ENCODE peak calls at places on chromosomes 11 and 22, in seven cellular contexts. G, M, K, D, B, U and I are unnamed samples.

GRCh38 chr11:44507896-44508440 is 57.5 kb upstream of the CD82 start:
- DNase-seq in K (no peak), M (no peak), G (no peak), B (no peak), U (no peak), D (no peak), I (no peak)

GRCh38 chr11:133545199-133545709 is 13.0 kb upstream of the OPCML start:
- DNase-seq in D (no peak), G (no peak), M (no peak), K (no peak), U (no peak), B (no peak), I (no peak)

GRCh38 chr11:126510621-126511370 is 155.3 kb downstream of the ST3GAL4 start:
- DNase-seq in G (no peak), D (no peak), M (no peak), B (no peak), U (no peak), K (no peak), I (no peak)

GRCh38 chr11:14554959-14555358 is 34.8 kb upstream of the PSMA1 start:
- DNase-seq in K (no peak), D (no peak), M (no peak), G (no peak), B (no peak), U (no peak), I (no peak)

GRCh38 chr22:24063986-24064385 is 52.9 kb downstream of the CABIN1 start:
- DNase-seq in M (no peak), K (no peak), D (no peak), B (no peak), U (no peak), G (no peak), I (no peak)

GRCh38 chr11:61158691-61159381 is 2.4 kb downstream of the VPS37C start:
- DNase-seq in U (no peak), K (no peak), D (peak), B (no peak), G (no peak), M (no peak), I (no peak)

GRCh38 chr11:126317681-126318641 is 14.1 kb downstream of the DCPS start:
- DNase-seq in G (no peak), B (peak), D (no peak), U (peak), M (peak), K (peak), I (no peak)

GRCh38 chr22:34992672-34993071 is 73.3 kb upstream of the ISX start:
- DNase-seq in G (no peak), M (no peak), B (no peak), K (no peak), U (no peak), D (no peak), I (no peak)

GRCh38 chr22:42296883-42297282 is 26.4 kb upstream of the TCF20 start:
- DNase-seq in D (no peak), B (no peak), U (no peak), K (no peak), M (no peak), G (no peak), I (no peak)

GRCh38 chr11:33157103-33158027 is 3.9 kb downstream of the CSTF3 start:
- DNase-seq in K (no peak), D (no peak), B (no peak), G (no peak), M (no peak), U (no peak), I (no peak)

GRCh38 chr22:32862936-32863661 is 61.6 kb downstream of the TIMP3 start:
- DNase-seq in M (no peak), B (no peak), D (no peak), U (no peak), G (no peak), K (no peak), I (no peak)

GRCh38 chr11:72739240-72740059 is 12.8 kb downstream of the ARAP1 start:
- DNase-seq in K (no peak), M (no peak), B (no peak), G (no peak), U (no peak), D (no peak), I (no peak)

GRCh38 chr11:45906096-45906682 is 882 bp downstream of the FREY1 start:
- DNase-seq in B (no peak), M (no peak), U (no peak), D (no peak), K (no peak), G (no peak), I (no peak)

GRCh38 chr22:20105456-20106204 is 10.3 kb upstream of the RANBP1 start:
- DNase-seq in D (no peak), U (peak), B (no peak), K (no peak), G (no peak), M (no peak), I (no peak)

GRCh38 chr22:46582281-46582811 is 37.8 kb upstream of the GRAMD4 start:
- DNase-seq in B (no peak), U (peak), K (no peak), M (no peak), D (no peak), G (no peak), I (no peak)

GRCh38 chr11:67302571-67303131 is 679 bp upstream of the SSH3 start:
- DNase-seq in U (peak), B (no peak), K (no peak), M (no peak), G (no peak), D (no peak), I (no peak)

GRCh38 chr22:41963453-41964105 is 5.7 kb upstream of the SEPTIN3 start:
- DNase-seq in U (no peak), K (no peak), D (no peak), B (peak), G (no peak), M (no peak), I (peak)

GRCh38 chr22:37259540-37260029 is 15.5 kb upstream of the RAC2 start:
- DNase-seq in U (no peak), B (no peak), K (no peak), G (no peak), M (no peak), D (no peak), I (no peak)

GRCh38 chr11:128342511-128343133 is 244.7 kb downstream of the ETS1 start:
- DNase-seq in D (no peak), U (peak), B (no peak), M (no peak), G (no peak), K (peak), I (no peak)

GRCh38 chr11:88402784-88403183 is 65.2 kb upstream of the CTSC start:
- DNase-seq in B (no peak), D (no peak), K (no peak), U (no peak), M (no peak), G (no peak), I (no peak)

GRCh38 chr11:10845589-10845988 is 12.3 kb downstream of the ZBED5 start:
- DNase-seq in G (no peak), U (no peak), D (no peak), M (no peak), B (no peak), K (no peak), I (no peak)

GRCh38 chr22:32042924-32043323 is at the start of gene SLC5A1:
- DNase-seq in G (no peak), M (no peak), D (no peak), K (no peak), U (no peak), B (no peak), I (no peak)

GRCh38 chr11:76803811-76804600 is 20.9 kb downstream of the TSKU start:
- DNase-seq in M (no peak), D (no peak), G (no peak), B (no peak), U (no peak), K (peak), I (no peak)

GRCh38 chr11:67053896-67054850 is 2.5 kb upstream of the RHOD start:
- DNase-seq in U (no peak), D (no peak), M (no peak), B (peak), K (peak), G (no peak), I (peak)

GRCh38 chr11:7599209-7599608 is 74.1 kb downstream of the CYB5R2 start:
- DNase-seq in B (no peak), G (no peak), D (no peak), M (no peak), K (no peak), U (no peak), I (no peak)

GRCh38 chr11:106017088-106017487 is 5.0 kb downstream of the MSANTD4 start:
- DNase-seq in U (no peak), M (no peak), D (no peak), G (no peak), B (no peak), K (no peak), I (no peak)

GRCh38 chr11:2947744-2948143 is 18.5 kb upstream of the PHLDA2 start:
- DNase-seq in U (no peak), K (no peak), M (no peak), G (no peak), D (no peak), B (no peak), I (no peak)

GRCh38 chr22:48102581-48102980 is 1340.1 kb downstream of the TBC1D22A start:
- DNase-seq in D (no peak), M (no peak), B (no peak), G (no peak), U (no peak), K (no peak), I (no peak)

GRCh38 chr22:49016909-49017768 is 810.5 kb downstream of the BRD1 start:
- DNase-seq in M (peak), B (no peak), U (peak), K (peak), D (no peak), G (no peak), I (no peak)

GRCh38 chr11:45879803-45880685 is 5.4 kb upstream of the MAPK8IP1 start:
- DNase-seq in D (no peak), B (no peak), K (no peak), U (no peak), M (no peak), G (no peak), I (no peak)

GRCh38 chr22:37186228-37186996 is 1.6 kb downstream of the C1QTNF6 start:
- DNase-seq in M (no peak), B (no peak), U (peak), G (peak), D (peak), K (peak), I (no peak)

GRCh38 chr11:18567081-18567480 is 21.5 kb downstream of the UEVLD start:
- DNase-seq in M (no peak), G (no peak), B (no peak), K (no peak), U (no peak), D (no peak), I (no peak)

GRCh38 chr11:56152333-56152732 is 7.8 kb downstream of the OR8K5 start:
- DNase-seq in K (no peak), B (no peak), G (no peak), D (no peak), U (no peak), M (no peak), I (no peak)

GRCh38 chr11:26905368-26905767 is 88.5 kb upstream of the FIBIN start:
- DNase-seq in K (no peak), D (no peak), M (no peak), B (no peak), U (no peak), G (no peak), I (no peak)

GRCh38 chr22:37043828-37044538 is 7.6 kb upstream of the KCTD17 start:
- DNase-seq in K (peak), B (no peak), U (peak), G (no peak), M (no peak), D (no peak), I (no peak)

GRCh38 chr11:405976-406795 is 8.6 kb downstream of the SIGIRR start:
- DNase-seq in D (no peak), U (peak), M (no peak), B (no peak), G (no peak), K (no peak), I (no peak)

GRCh38 chr11:131750692-131751091 is 380.3 kb downstream of the NTM start:
- DNase-seq in D (no peak), K (no peak), U (no peak), G (no peak), B (no peak), M (no peak), I (no peak)
- H3K27ac ChIP-seq in D (peak), K (no peak), U (no peak), G (no peak), B (no peak), M (no peak), I (no peak)

DNA sequence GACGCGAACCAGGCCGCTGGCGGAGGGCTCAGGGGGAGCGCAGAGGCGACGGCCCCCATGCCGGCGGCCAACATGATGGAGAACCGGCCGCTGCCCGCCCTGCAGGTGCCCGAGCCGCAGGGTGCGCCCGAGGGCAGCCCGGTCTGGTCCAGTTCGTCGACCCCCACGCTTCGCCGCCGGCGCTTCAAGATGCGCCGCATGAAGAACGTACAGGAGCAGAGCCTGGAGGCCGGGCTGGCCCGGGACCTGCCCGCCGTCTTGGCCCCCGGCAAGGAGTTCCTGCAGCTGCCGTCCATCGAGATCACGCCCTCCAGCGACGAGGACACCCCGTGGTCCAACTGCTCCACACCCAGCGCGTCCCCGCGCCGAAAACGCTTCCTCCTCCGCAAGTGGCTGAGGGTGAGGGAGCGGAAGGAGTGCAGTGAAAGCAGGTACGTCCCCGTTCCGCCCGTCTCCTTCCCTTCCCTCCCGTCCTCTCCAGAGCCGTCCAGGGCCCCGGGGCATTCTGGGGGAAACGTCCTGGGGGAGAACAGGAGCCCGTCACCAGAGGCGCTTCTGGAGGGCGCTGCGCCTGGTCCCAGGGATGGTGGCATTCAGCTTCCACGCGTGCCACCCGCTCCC is 777 bp downstream of the GRAMD1B start:
- DNase-seq in B (peak), U (peak), D (no peak), G (peak), M (peak), K (peak), I (no peak)
- H3K27ac ChIP-seq in B (peak), U (peak), D (peak), G (no peak), M (peak), K (peak), I (peak)

GRCh38 chr11:115528217-115528616 is 24.0 kb upstream of the CADM1 start:
- DNase-seq in D (no peak), U (peak), M (no peak), B (no peak), G (no peak), K (no peak), I (no peak)
- H3K27ac ChIP-seq in D (no peak), U (no peak), M (no peak), B (no peak), G (no peak), K (no peak), I (no peak)

DNA sequence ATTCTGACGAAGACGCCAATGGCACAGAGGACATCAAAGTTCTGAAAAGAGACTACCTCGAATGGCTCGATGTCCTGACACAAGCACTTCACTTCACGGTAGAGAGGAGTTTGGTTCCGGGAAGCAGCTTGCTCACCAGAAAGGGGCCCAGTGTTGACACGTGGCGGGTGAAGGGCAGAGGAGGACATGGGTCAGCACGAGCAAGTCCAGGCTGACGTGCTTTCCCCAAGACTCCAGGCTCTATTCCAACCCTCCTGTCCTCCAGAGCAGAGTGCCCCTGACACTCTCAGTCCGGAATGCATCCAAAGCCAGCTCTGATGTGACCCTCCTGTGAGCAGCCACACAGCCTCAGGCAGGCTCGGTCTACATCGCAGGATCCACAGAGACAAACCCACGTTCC is 77.5 kb upstream of the BID start:
- DNase-seq in K (no peak), G (no peak), B (no peak), M (no peak), D (no peak), U (peak), I (no peak)
- H3K27ac ChIP-seq in K (no peak), G (no peak), B (no peak), M (peak), D (no peak), U (peak), I (no peak)

DNA sequence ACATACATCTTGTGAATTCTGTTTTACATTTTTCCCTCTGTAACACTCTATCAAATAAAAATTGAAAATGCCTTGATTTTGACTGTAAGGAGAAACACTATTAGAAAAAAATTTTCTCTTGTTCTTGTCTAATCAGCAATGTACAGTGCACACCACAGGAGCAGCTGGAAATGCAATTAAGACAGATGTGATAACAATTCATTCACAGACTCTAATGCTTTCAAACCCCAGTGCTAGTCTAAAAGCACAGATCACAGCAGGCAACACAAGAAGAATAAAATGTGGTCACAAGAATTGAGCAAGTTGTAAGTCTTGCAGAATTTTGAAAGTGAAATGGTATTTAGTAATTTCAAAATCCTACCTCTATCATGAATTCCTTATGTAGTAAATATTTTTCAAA is 376.1 kb downstream of the LUZP2 start:
- DNase-seq in D (no peak), U (no peak), M (no peak), K (no peak), B (no peak), G (no peak), I (no peak)
- H3K27ac ChIP-seq in D (no peak), U (no peak), M (no peak), K (no peak), B (no peak), G (no peak), I (no peak)

GRCh38 chr11:100808904-100809491 is 121.9 kb downstream of the ARHGAP42 start:
- DNase-seq in K (no peak), M (no peak), D (no peak), B (no peak), U (no peak), G (no peak), I (no peak)
- H3K27ac ChIP-seq in K (no peak), M (peak), D (no peak), B (no peak), U (no peak), G (no peak), I (no peak)

GRCh38 chr11:8760896-8761295 is 78.3 kb downstream of the RPL27A start:
- DNase-seq in M (no peak), B (no peak), G (no peak), D (peak), K (no peak), U (no peak), I (no peak)
- H3K27ac ChIP-seq in M (peak), B (no peak), G (no peak), D (peak), K (no peak), U (peak), I (no peak)